ENCODE peak calls at places on chromosomes 16 and 17, in seven cellular contexts. N is esophagus squamous epithelium, X is tibial nerve, D is endothelial cell, C is fibroblast of lung, H is AG09309, V is fibroblast of pulmonary artery. G is an unnamed sample.

GRCh38 chr17:8071496-8071895 is 16.0 kb downstream of the ALOX12B start:
- DNase-seq in N (no peak), X (no peak), D (no peak), C (no peak), H (no peak), V (no peak), G (no peak)

GRCh38 chr17:55263565-55264272 is 1.0 kb upstream of the HLF start:
- DNase-seq in N (no peak), X (no peak), D (no peak), C (no peak), H (no peak), V (no peak), G (peak; percentile 11)

GRCh38 chr17:76054112-76054476 is 18.2 kb downstream of the SRP68 start:
- DNase-seq in N (no peak), X (no peak), D (no peak), C (peak; percentile 49), H (no peak), V (peak; percentile 19), G (no peak)

GRCh38 chr16:7605812-7606211 is 273.2 kb downstream of the RBFOX1 start:
- DNase-seq in N (no peak), X (no peak), D (no peak), C (no peak), H (no peak), V (no peak), G (no peak)

GRCh38 chr17:82932146-82933005 is 92.6 kb upstream of the ZNF750 start:
- DNase-seq in N (no peak), X (no peak), D (no peak), C (peak; percentile 74), H (no peak), V (peak; percentile 43), G (no peak)

GRCh38 chr17:31274252-31274651 is 22.8 kb downstream of the OMG start:
- DNase-seq in N (no peak), X (peak; percentile 24), D (no peak), C (peak; percentile 90), H (peak; percentile 43), V (peak; percentile 93), G (no peak)

GRCh38 chr16:85820604-85821372 is 21.3 kb downstream of the COX4I1 start:
- DNase-seq in N (no peak), X (no peak), D (no peak), C (no peak), H (no peak), V (no peak), G (no peak)

GRCh38 chr16:54287018-54287757 is 601 bp upstream of the IRX3 start:
- DNase-seq in N (no peak), X (no peak), D (peak; percentile 40), C (no peak), H (no peak), V (no peak), G (no peak)

GRCh38 chr17:42950044-42950783 is 14.0 kb downstream of the AARSD1 start:
- DNase-seq in N (no peak), X (no peak), D (no peak), C (peak; percentile 38), H (no peak), V (no peak), G (no peak)

GRCh38 chr17:78576389-78577112 is 645 bp downstream of the DNAH17 start:
- DNase-seq in N (no peak), X (no peak), D (no peak), C (no peak), H (no peak), V (peak; percentile 41), G (no peak)

GRCh38 chr16:3748307-3748706 is 31.0 kb upstream of the TRAP1 start:
- DNase-seq in N (no peak), X (no peak), D (no peak), C (no peak), H (no peak), V (no peak), G (no peak)

GRCh38 chr17:17778308-17779014 is 58.3 kb downstream of the SREBF1 start:
- DNase-seq in N (no peak), X (peak; percentile 63), D (no peak), C (peak; percentile 96), H (no peak), V (peak; percentile 94), G (no peak)

GRCh38 chr17:76461765-76462555 is 5.4 kb upstream of the AANAT start:
- DNase-seq in N (no peak), X (no peak), D (no peak), C (peak; percentile 47), H (no peak), V (peak; percentile 47), G (no peak)

GRCh38 chr16:76729525-76729924 is 452.3 kb downstream of the CNTNAP4 start:
- DNase-seq in N (no peak), X (no peak), D (no peak), C (peak; percentile 10), H (no peak), V (no peak), G (no peak)

GRCh38 chr17:353213-353837 is 718 bp upstream of the RPH3AL start:
- DNase-seq in N (no peak), X (peak; percentile 41), D (no peak), C (no peak), H (no peak), V (no peak), G (no peak)

GRCh38 chr17:35769895-35770486 is 9.3 kb downstream of the C17orf50 start:
- DNase-seq in N (no peak), X (no peak), D (no peak), C (no peak), H (no peak), V (no peak), G (no peak)

GRCh38 chr16:65305588-65305987 is 183.7 kb upstream of the CDH11 start:
- DNase-seq in N (no peak), X (no peak), D (no peak), C (no peak), H (no peak), V (no peak), G (no peak)
- TF ChIP-seq CTCF in N (no peak), X (no peak), D (no peak), C (no peak), H (no peak), V (no peak), G (no peak)

GRCh38 chr17:11628374-11628773 is 30.1 kb downstream of the DNAH9 start:
- DNase-seq in N (no peak), X (no peak), D (no peak), C (no peak), H (no peak), V (no peak), G (no peak)
- TF ChIP-seq CTCF in N (no peak), X (no peak), D (no peak), C (no peak), H (no peak), V (no peak), G (peak; percentile 43)

GRCh38 chr17:63437287-63438091 is 8.6 kb downstream of the CYB561 start:
- DNase-seq in N (no peak), X (no peak), D (no peak), C (no peak), H (no peak), V (no peak), G (no peak)

GRCh38 chr17:63433746-63434591 is 12.1 kb downstream of the CYB561 start:
- DNase-seq in N (no peak), X (peak; percentile 92), D (no peak), C (peak; percentile 88), H (peak; percentile 90), V (peak; percentile 93), G (no peak)

GRCh38 chr17:63435681-63436522 is 10.2 kb downstream of the CYB561 start:
- DNase-seq in N (no peak), X (no peak), D (no peak), C (no peak), H (no peak), V (no peak), G (no peak)

GRCh38 chr17:63436523-63437110 is 9.5 kb downstream of the CYB561 start:
- DNase-seq in N (no peak), X (no peak), D (no peak), C (peak; percentile 44), H (no peak), V (peak; percentile 56), G (no peak)

DNA sequence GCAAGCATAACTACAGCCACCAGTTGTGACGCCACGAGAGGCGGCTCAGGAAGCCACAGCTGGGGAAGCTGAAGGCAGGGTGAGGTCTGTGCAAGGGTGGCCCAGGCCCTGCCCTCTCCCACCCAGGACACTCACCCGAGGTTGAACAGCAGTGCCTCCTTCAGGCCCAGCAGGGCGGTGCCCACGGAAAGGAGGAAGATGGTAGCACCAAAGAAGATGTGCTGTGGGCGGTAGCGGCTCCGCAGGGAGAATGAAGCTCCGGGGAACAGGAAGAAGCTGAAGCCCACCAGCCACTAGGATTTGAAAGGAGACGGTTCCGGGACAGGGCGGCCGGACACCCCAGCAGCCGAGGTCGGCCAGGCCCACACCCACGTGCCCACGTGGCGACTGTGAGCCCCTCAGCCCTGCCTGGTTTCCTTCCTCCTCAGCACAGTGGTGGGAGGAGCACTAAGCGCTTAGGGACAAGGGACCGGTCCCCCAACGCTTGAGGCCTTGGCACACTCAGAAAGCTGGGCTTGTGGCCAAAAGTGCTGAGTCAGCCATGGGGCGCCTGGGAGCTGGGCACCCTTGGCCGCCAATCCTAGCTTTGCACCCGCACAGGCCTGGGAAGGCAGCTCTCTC is 11.0 kb downstream of the CYB561 start:
- DNase-seq in N (no peak), X (no peak), D (no peak), C (peak; percentile 29), H (no peak), V (peak; percentile 41), G (no peak)
- TF ChIP-seq CTCF in N (no peak), X (no peak), D (peak; percentile 23), C (no peak), H (peak; percentile 22), V (peak; percentile 10), G (no peak)

GRCh38 chr16:73268311-73268997 is 220.5 kb upstream of the ZFHX3 start:
- DNase-seq in N (no peak), X (no peak), D (peak; percentile 11), C (no peak), H (no peak), V (peak; percentile 7), G (no peak)
- TF ChIP-seq CTCF in N (no peak), X (no peak), D (no peak), C (no peak), H (peak; percentile 51), V (peak; percentile 30), G (peak; percentile 14)

GRCh38 chr16:71552698-71553503 is 24.0 kb downstream of the TAT start:
- DNase-seq in N (no peak), X (no peak), D (no peak), C (no peak), H (no peak), V (no peak), G (no peak)
- TF ChIP-seq CTCF in N (no peak), X (no peak), D (no peak), C (no peak), H (no peak), V (no peak), G (no peak)

GRCh38 chr16:72400257-72401078 is 228.5 kb upstream of the PMFBP1 start:
- DNase-seq in N (no peak), X (peak; percentile 66), D (peak; percentile 59), C (peak; percentile 82), H (peak; percentile 13), V (peak; percentile 88), G (peak; percentile 57)
- TF ChIP-seq CTCF in N (no peak), X (peak; percentile 56), D (peak; percentile 91), C (peak; percentile 76), H (peak; percentile 67), V (peak; percentile 81), G (peak; percentile 76)

G was measured in nephron progenitor cell.